ENCODE peak calls at places on chromosomes 2 and 18, in nine cellular contexts. B, D, P, A, W, R, N, I and Z are unnamed samples.
A peak's percentile ranks its signal among the peaks of the same experiment; 100 is the strongest.

GRCh38 chr2:217076651-217077232 is 216.9 kb upstream of the TNP1 start:
- DNase-seq in I (no peak), N (no peak), R (no peak), A (no peak), D (no peak), B (no peak), P (no peak), W (no peak), Z (no peak)

GRCh38 chr2:223954401-223954800 is 2.9 kb upstream of the MRPL44 start:
- DNase-seq in A (no peak), W (peak; percentile 92), N (no peak), I (no peak), R (no peak), D (no peak), B (no peak), P (no peak), Z (no peak)

GRCh38 chr2:193836424-193836823 is 1641.7 kb upstream of the TMEFF2 start:
- DNase-seq in I (no peak), P (no peak), N (no peak), R (no peak), A (no peak), D (no peak), W (no peak), B (no peak), Z (no peak)

GRCh38 chr2:218344755-218345417 is 11.8 kb upstream of the CATIP start:
- DNase-seq in P (no peak), W (no peak), I (no peak), R (no peak), N (no peak), A (no peak), D (no peak), B (no peak), Z (no peak)

GRCh38 chr2:97992836-97993825 is 2.6 kb downstream of the TMEM131 start:
- DNase-seq in D (no peak), R (no peak), P (no peak), N (no peak), W (peak; percentile 49), B (no peak), A (no peak), I (no peak), Z (no peak)

GRCh38 chr2:12211326-12212170 is 465.1 kb downstream of the LPIN1 start:
- DNase-seq in W (no peak), P (no peak), R (no peak), N (no peak), B (no peak), D (no peak), I (no peak), A (no peak), Z (no peak)

GRCh38 chr2:65662654-65663432 is 230.4 kb upstream of the SPRED2 start:
- DNase-seq in N (no peak), R (no peak), I (no peak), B (no peak), D (no peak), A (no peak), P (no peak), W (peak; percentile 97), Z (no peak)

GRCh38 chr2:137964066-137964858 is at the start of gene HNMT:
- DNase-seq in A (no peak), P (no peak), D (no peak), N (peak; percentile 51), B (no peak), I (no peak), W (peak; percentile 80), R (no peak), Z (no peak)

GRCh38 chr2:124145982-124146381 is 120.9 kb downstream of the CNTNAP5 start:
- DNase-seq in P (no peak), B (no peak), W (no peak), A (no peak), R (no peak), N (no peak), D (no peak), I (no peak), Z (no peak)

GRCh38 chr2:109525836-109526235 is 87.9 kb downstream of the SEPTIN10 start:
- DNase-seq in A (peak; percentile 44), R (no peak), N (peak; percentile 2), W (no peak), D (no peak), P (no peak), I (no peak), B (no peak), Z (no peak)

GRCh38 chr2:185507703-185508102 is 230.9 kb upstream of the FSIP2 start:
- DNase-seq in N (no peak), D (no peak), B (no peak), I (no peak), A (no peak), R (no peak), W (no peak), P (no peak), Z (no peak)

GRCh38 chr2:120765911-120766757 is 30.5 kb downstream of the GLI2 start:
- DNase-seq in R (no peak), I (no peak), D (no peak), P (no peak), W (peak; percentile 91), B (no peak), A (peak; percentile 87), N (no peak), Z (no peak)

GRCh38 chr18:37254256-37254880 is 311.2 kb downstream of the CELF4 start:
- DNase-seq in W (no peak), B (no peak), P (no peak), D (no peak), N (no peak), A (no peak), R (no peak), I (no peak), Z (no peak)

GRCh38 chr18:62450546-62451395 is 72.1 kb upstream of the ZCCHC2 start:
- DNase-seq in N (no peak), A (peak; percentile 89), P (no peak), I (no peak), B (no peak), W (peak; percentile 81), D (no peak), R (no peak), Z (no peak)

GRCh38 chr2:96680561-96681141 is 38.1 kb downstream of the FER1L5 start:
- DNase-seq in W (no peak), D (no peak), R (no peak), B (no peak), A (no peak), I (no peak), N (no peak), P (no peak), Z (no peak)

GRCh38 chr2:27977623-27978312 is 87.2 kb downstream of the BABAM2 start:
- DNase-seq in I (no peak), A (no peak), N (no peak), W (peak; percentile 97), R (no peak), B (no peak), P (no peak), D (no peak), Z (no peak)

GRCh38 chr18:79352432-79352831 is 43.3 kb upstream of the NFATC1 start:
- DNase-seq in B (no peak), N (no peak), A (no peak), D (no peak), I (no peak), R (no peak), W (no peak), P (no peak), Z (no peak)

GRCh38 chr2:59882822-59883221 is 670.6 kb downstream of the BCL11A start:
- DNase-seq in D (no peak), N (no peak), B (no peak), A (no peak), I (no peak), R (no peak), P (no peak), W (no peak), Z (no peak)

GRCh38 chr2:85893428-85894258 is 4.9 kb upstream of the ST3GAL5 start:
- DNase-seq in N (no peak), B (no peak), D (no peak), W (peak; percentile 84), P (no peak), A (no peak), R (no peak), I (no peak), Z (no peak)

GRCh38 chr2:149047118-149047517 is 8.6 kb downstream of the LYPD6B start:
- DNase-seq in R (no peak), N (no peak), I (no peak), P (no peak), W (no peak), D (no peak), A (no peak), B (no peak), Z (no peak)

GRCh38 chr2:105778344-105778607 is 33.6 kb downstream of the NCK2 start:
- DNase-seq in P (no peak), W (no peak), B (no peak), D (no peak), R (no peak), N (no peak), I (no peak), A (peak; percentile 70), Z (no peak)

GRCh38 chr18:59719533-59720325 is 22.5 kb upstream of the CCBE1 start:
- DNase-seq in P (no peak), R (no peak), I (no peak), A (no peak), W (peak; percentile 94), B (no peak), D (no peak), N (no peak), Z (no peak)

GRCh38 chr2:15975676-15976075 is 35.3 kb downstream of the MYCN start:
- DNase-seq in N (no peak), R (no peak), P (no peak), D (no peak), I (no peak), W (no peak), B (no peak), A (peak; percentile 20), Z (no peak)

GRCh38 chr2:70104231-70105111 is 17.2 kb downstream of the PCBP1 start:
- DNase-seq in N (peak; percentile 47), R (no peak), P (no peak), D (peak; percentile 60), B (no peak), I (peak; percentile 53), A (no peak), W (peak; percentile 59), Z (no peak)

GRCh38 chr18:48913723-48914122 is 37.0 kb downstream of the SMAD7 start:
- DNase-seq in D (no peak), B (no peak), I (no peak), P (no peak), R (no peak), A (peak; percentile 27), W (no peak), N (no peak), Z (no peak)

GRCh38 chr18:48838921-48839818 is 111.6 kb downstream of the SMAD7 start:
- DNase-seq in D (no peak), R (no peak), N (no peak), B (no peak), P (no peak), A (no peak), W (peak; percentile 82), I (no peak), Z (no peak)

GRCh38 chr2:104844813-104845551 is 8.9 kb upstream of the POU3F3 start:
- DNase-seq in P (no peak), I (no peak), A (no peak), W (no peak), N (peak; percentile 77), R (no peak), B (no peak), D (peak; percentile 43), Z (no peak)

GRCh38 chr2:226652388-226652787 is 147.2 kb downstream of the IRS1 start:
- DNase-seq in R (no peak), A (no peak), B (no peak), W (peak; percentile 97), I (no peak), D (no peak), N (no peak), P (no peak), Z (no peak)

GRCh38 chr2:73985318-73986084 is 791 bp downstream of the TET3 start:
- DNase-seq in P (no peak), B (peak; percentile 45), N (no peak), W (no peak), R (peak; percentile 48), I (peak; percentile 81), A (peak; percentile 80), D (peak; percentile 81), Z (no peak)